ENCODE peak calls at places on chromosomes 13 and 19, in five cellular contexts. C, U, P, L and I are unnamed samples.
A peak's percentile ranks its signal among the peaks of the same experiment; 100 is the strongest.

GRCh38 chr19:17616961-17617806 is 61.7 kb downstream of the COLGALT1 start:
- DNase-seq in C (peak; percentile 82), P (peak; percentile 94), L (peak; percentile 60), U (peak; percentile 44), I (no peak)

GRCh38 chr19:11480927-11481776 is at the start of gene ELAVL3:
- DNase-seq in L (peak; percentile 91), U (no peak), P (no peak), C (peak; percentile 76), I (no peak)

GRCh38 chr19:4534836-4535658 is at the start of gene PLIN5:
- DNase-seq in L (peak; percentile 98), U (peak; percentile 80), P (peak; percentile 95), C (peak; percentile 99), I (peak; percentile 3)

GRCh38 chr13:51241720-51242119 is 19.5 kb downstream of the FAM124A start:
- DNase-seq in U (no peak), C (peak; percentile 24), L (no peak), P (no peak), I (no peak)

GRCh38 chr13:109628251-109628699 is 158.1 kb downstream of the IRS2 start:
- DNase-seq in C (no peak), U (no peak), L (no peak), P (no peak), I (no peak)

GRCh38 chr19:56491399-56491798 is 14.3 kb upstream of the ZNF667 start:
- DNase-seq in C (no peak), P (no peak), L (no peak), U (no peak), I (no peak)

GRCh38 chr19:3611841-3612240 is 5.2 kb upstream of the TBXA2R start:
- DNase-seq in P (no peak), L (no peak), C (no peak), U (no peak), I (no peak)

GRCh38 chr19:16908759-16909158 is 20.0 kb downstream of the F2RL3 start:
- DNase-seq in C (no peak), L (no peak), U (no peak), P (no peak), I (no peak)

GRCh38 chr19:41175825-41176734 is 16.9 kb upstream of the CYP2S1 start:
- DNase-seq in P (no peak), U (peak; percentile 96), C (peak; percentile 78), L (no peak), I (no peak)

GRCh38 chr19:48900477-48901452 is 653 bp downstream of the NUCB1 start:
- DNase-seq in P (peak; percentile 56), C (no peak), L (peak; percentile 63), U (peak; percentile 29), I (no peak)

GRCh38 chr13:41546372-41547252 is 89.3 kb downstream of the RGCC start:
- DNase-seq in U (peak; percentile 21), P (no peak), C (no peak), L (no peak), I (no peak)

GRCh38 chr13:44842158-44842557 is 147.1 kb downstream of the NUFIP1 start:
- DNase-seq in P (no peak), C (no peak), U (no peak), L (no peak), I (no peak)
- TF ChIP-seq CHD2 in P (no peak), C (no peak), U (no peak), L (no peak), I (no peak)

DNA sequence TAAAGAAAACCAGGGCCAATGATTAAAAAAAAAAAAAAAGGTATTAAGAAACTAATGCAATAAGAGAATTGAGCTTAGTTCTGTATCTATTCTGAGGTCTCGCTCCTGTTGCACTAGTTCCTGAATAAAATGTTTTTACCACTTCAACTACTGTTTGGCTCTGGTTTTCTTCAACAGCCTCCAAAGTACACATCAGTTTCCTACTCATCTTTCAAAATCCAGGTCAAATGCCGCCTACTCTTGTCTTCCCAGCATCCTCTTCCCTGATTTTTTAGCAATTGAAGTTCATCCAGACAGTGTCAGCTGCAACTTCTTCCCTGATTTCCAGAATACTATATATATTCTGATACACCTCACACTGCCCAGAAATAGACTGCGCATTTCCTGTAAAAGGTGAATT is 1.4 kb upstream of the RCBTB1 start:
- DNase-seq in P (no peak), C (no peak), U (peak; percentile 29), L (no peak), I (no peak)
- TF ChIP-seq YY1 in P (no peak), C (no peak), U (no peak), L (no peak), I (no peak)

DNA sequence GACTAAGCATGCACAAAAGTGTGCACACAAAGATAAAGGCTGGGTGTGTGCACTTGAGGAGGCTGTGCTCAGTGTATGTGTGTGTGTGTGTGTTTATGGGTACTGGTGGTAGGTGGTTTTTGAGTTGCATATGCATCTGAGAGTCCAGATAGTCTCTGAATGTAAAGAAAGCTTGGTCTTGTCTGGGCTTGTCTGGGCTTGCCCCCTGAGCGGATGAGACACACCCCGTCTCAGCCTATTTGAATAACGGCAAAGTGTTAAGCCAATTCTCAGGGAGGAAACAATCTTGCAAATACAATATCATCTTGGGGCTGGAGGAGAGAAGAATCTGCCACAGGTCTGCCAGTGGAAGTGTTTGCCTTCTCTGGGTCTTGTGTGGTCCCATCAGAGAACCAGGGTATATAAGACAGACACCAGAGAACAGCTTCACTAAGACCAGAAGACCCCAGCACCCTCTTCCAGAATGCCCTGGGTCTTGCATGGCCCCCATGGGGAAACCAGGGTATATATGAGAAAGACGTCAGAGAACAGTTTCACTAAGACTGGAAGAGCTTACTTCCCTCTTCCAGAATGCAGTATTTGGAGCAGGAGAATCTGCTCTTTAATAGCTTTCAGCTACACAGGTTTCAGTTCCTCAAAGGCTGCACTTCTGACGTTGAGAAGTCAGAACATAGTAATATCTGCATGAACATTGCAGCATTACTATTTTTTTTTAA is 13.4 kb downstream of the CD70 start:
- DNase-seq in U (no peak), P (peak; percentile 57), L (no peak), C (no peak), I (peak; percentile 96)
- TF ChIP-seq CHD2 in U (no peak), P (no peak), L (no peak), C (no peak), I (peak; percentile 71)

GRCh38 chr19:43563816-43564215 is 11.5 kb downstream of the XRCC1 start:
- DNase-seq in L (no peak), P (no peak), C (no peak), U (no peak), I (no peak)

GRCh38 chr19:43562211-43562697 is 13.1 kb downstream of the XRCC1 start:
- DNase-seq in L (no peak), U (no peak), P (no peak), C (no peak), I (no peak)

GRCh38 chr19:43561144-43561970 is 14.0 kb downstream of the XRCC1 start:
- DNase-seq in P (no peak), L (no peak), U (no peak), C (no peak), I (no peak)

GRCh38 chr19:43564800-43565199 is 10.5 kb downstream of the XRCC1 start:
- DNase-seq in C (no peak), L (no peak), P (no peak), U (no peak), I (no peak)

GRCh38 chr19:43562698-43563241 is 12.6 kb downstream of the XRCC1 start:
- DNase-seq in U (no peak), C (no peak), P (no peak), L (no peak), I (peak; percentile 91)
- TF ChIP-seq YY1 in U (no peak), C (no peak), P (no peak), L (no peak), I (peak; percentile 21)

GRCh38 chr19:15859187-15859586 is 38.7 kb downstream of the CYP4F2 start:
- DNase-seq in P (no peak), L (no peak), C (no peak), U (no peak), I (no peak)
- TF ChIP-seq CHD2 in P (no peak), L (no peak), C (no peak), U (no peak), I (no peak)

GRCh38 chr19:50321831-50322230 is 7.3 kb downstream of the KCNC3 start:
- DNase-seq in U (no peak), L (no peak), C (no peak), P (no peak), I (no peak)
- TF ChIP-seq YY1 in U (no peak), L (no peak), C (no peak), P (no peak), I (no peak)

DNA sequence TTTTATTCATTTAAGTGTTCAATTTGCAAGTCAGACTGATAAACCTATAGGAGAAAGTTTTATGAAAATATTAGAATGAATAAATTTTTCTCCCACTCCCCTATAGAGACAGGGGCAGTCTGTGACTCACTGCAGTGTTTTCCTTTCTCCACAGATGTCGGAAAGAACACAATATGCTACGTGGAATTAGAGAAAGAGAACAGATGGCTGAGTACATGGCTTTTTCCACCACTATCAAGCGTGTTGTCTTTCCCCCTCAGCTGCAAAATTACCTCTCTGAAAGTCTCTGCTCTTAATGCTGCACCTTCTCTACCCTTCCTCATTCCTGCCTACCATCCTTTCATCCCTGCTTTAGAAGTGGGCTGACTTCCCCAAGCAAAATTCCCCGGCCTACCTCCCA is 30.1 kb downstream of the FLT1 start:
- DNase-seq in U (no peak), C (no peak), L (no peak), P (no peak), I (no peak)
- TF ChIP-seq CHD2 in U (no peak), C (no peak), L (no peak), P (no peak), I (no peak)

GRCh38 chr19:10389863-10390262 is 9.5 kb upstream of the TYK2 start:
- DNase-seq in C (peak; percentile 66), U (no peak), L (no peak), P (peak; percentile 45), I (no peak)

GRCh38 chr19:10390652-10391286 is 10.4 kb upstream of the TYK2 start:
- DNase-seq in L (peak; percentile 85), P (peak; percentile 87), C (peak; percentile 88), U (peak; percentile 64), I (no peak)

GRCh38 chr19:10392120-10392519 is 11.2 kb downstream of the CDC37 start:
- DNase-seq in C (no peak), L (no peak), U (no peak), P (no peak), I (no peak)

GRCh38 chr19:10393137-10393536 is 10.2 kb downstream of the CDC37 start:
- DNase-seq in C (no peak), U (no peak), P (no peak), L (no peak), I (no peak)

GRCh38 chr19:10388957-10389356 is 8.6 kb upstream of the TYK2 start:
- DNase-seq in C (peak; percentile 99), U (peak; percentile 80), P (peak; percentile 91), L (peak; percentile 76), I (peak; percentile 69)
- TF ChIP-seq YY1 in C (no peak), U (no peak), P (no peak), L (no peak), I (peak; percentile 50)